ENCODE peak calls at places on chromosomes 12 and 14, in four cellular contexts. P is GM12878, L is K562, W is HepG2. U is an unnamed sample.

GRCh38 chr12:105100998-105101397 is 6.5 kb upstream of the WASHC4 start:
- DNase-seq in P (no peak), W (no peak), L (no peak), U (no peak)

GRCh38 chr14:74667758-74668157 is 45.1 kb downstream of the AREL1 start:
- DNase-seq in L (no peak), P (no peak), W (no peak), U (no peak)

GRCh38 chr14:44820230-44820964 is 141.3 kb downstream of the KLHL28 start:
- DNase-seq in P (no peak), L (no peak), W (no peak), U (no peak)

GRCh38 chr12:102675672-102676071 is 195.3 kb upstream of the IGF1 start:
- DNase-seq in W (no peak), P (no peak), L (no peak), U (no peak)

GRCh38 chr14:70780396-70781075 is 28.8 kb downstream of the MAP3K9 start:
- DNase-seq in W (no peak), L (no peak), P (peak; percentile 66), U (no peak)

GRCh38 chr12:64450711-64451486 is 1.0 kb upstream of the TBK1 start:
- DNase-seq in L (peak; percentile 21), P (no peak), W (peak; percentile 27), U (peak; percentile 13)

GRCh38 chr12:54195736-54196347 is 7.1 kb upstream of the SMUG1 start:
- DNase-seq in L (peak; percentile 73), W (no peak), P (no peak), U (peak; percentile 50)

GRCh38 chr14:77979666-77980351 is 179.9 kb downstream of the ADCK1 start:
- DNase-seq in L (peak; percentile 61), P (no peak), W (peak; percentile 13), U (peak; percentile 36)

GRCh38 chr14:77031680-77032482 is 3.4 kb upstream of the IRF2BPL start:
- DNase-seq in L (no peak), W (no peak), P (no peak), U (no peak)

GRCh38 chr14:67512463-67513134 is 20.5 kb upstream of the PLEKHH1 start:
- DNase-seq in W (no peak), L (no peak), P (no peak), U (no peak)

GRCh38 chr12:57731411-57732080 is 7.0 kb downstream of the AGAP2 start:
- DNase-seq in L (no peak), W (no peak), P (no peak), U (no peak)

GRCh38 chr14:101463566-101464171 is 97.6 kb upstream of the DIO3 start:
- DNase-seq in P (no peak), L (no peak), W (no peak), U (no peak)

GRCh38 chr12:89451876-89452275 is 72.7 kb downstream of the GALNT4 start:
- DNase-seq in W (no peak), L (no peak), P (no peak), U (peak; percentile 30)

GRCh38 chr12:101475751-101476305 is 692 bp downstream of the SPIC start:
- DNase-seq in W (no peak), L (no peak), P (no peak), U (no peak)

GRCh38 chr12:68521321-68521839 is 89.3 kb upstream of the RAP1B start:
- DNase-seq in L (no peak), W (no peak), P (no peak), U (no peak)

DNA sequence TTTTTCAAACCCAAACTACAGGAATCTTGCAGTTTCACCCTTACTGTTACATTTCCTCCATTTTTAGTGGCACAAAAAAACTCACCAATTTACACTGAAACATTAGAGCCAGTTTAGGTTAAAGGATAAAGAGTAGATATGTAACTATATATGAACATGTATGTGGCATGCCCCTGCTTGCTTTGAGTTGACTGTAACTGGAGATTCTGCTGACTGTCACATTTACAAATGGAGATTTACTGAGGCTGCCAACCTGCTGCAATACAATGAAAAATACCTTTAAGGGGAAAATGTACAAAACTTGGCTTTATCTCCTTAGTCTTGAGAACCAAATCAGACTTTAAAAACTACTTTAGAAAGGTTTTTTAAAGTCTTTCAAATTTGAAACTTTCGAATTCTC is 28.3 kb downstream of the STON2 start:
- DNase-seq in P (no peak), W (no peak), L (no peak), U (no peak)
- TF ChIP-seq FOXK2 in P (no peak), W (no peak), L (no peak), U (no peak)

GRCh38 chr14:29392287-29392686 is 535.4 kb downstream of the PRKD1 start:
- DNase-seq in W (no peak), L (no peak), P (no peak), U (no peak)
- TF ChIP-seq BHLHE40 in W (no peak), L (no peak), P (no peak), U (no peak)

DNA sequence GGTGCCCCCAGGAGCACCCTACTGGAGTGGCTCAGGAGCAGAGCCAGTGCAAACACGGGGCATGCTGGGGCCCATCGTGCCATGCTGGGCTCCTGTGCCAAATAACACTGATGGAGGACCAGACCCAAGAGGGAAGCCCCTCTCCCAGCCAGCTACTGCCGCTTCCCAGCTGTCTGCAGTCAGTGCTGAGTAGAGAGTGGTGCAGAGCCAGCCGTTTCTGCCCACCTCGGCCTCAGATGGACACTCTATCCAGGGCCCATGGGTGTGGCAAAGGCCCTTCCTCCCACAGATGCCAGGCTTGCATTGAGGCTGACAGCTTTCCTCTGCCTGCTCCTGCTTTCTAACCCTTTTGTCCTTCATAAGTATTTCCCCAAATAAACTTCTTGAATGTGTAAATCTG is 13.2 kb downstream of the CLBA1 start:
- DNase-seq in W (no peak), L (no peak), P (no peak), U (no peak)
- TF ChIP-seq FOXK2 in W (no peak), L (no peak), P (no peak), U (no peak)

GRCh38 chr14:92441751-92442477 is 71.7 kb upstream of the RIN3 start:
- DNase-seq in P (no peak), L (no peak), W (no peak), U (no peak)
- TF ChIP-seq BHLHE40 in P (no peak), L (no peak), W (no peak), U (no peak)

DNA sequence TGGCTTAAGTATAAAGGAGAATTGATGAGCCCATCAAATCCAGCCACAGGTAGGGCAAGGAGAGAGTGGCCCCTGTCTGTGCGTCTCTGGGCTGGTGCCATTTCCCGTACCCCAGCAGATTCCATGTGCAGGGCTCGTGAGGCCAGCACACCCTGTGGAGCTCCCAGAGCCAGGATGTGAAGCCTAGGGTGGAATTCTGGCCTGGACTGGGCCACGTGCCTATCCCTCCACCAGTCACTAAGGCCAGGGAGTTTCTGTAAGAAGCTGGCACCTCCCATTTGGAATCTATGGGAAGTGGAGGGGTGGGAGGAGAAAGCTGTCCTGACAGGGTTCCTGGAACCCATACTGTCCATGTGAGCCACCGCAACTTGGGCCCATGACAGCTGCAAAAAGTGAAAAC is 148.5 kb downstream of the FOXN3 start:
- DNase-seq in W (no peak), L (no peak), P (no peak), U (no peak)
- TF ChIP-seq FOXK2 in W (no peak), L (no peak), P (no peak), U (no peak)

U was measured in HEK293T.